ENCODE peak calls at places on chromosomes 3 and 15, in six cellular contexts. V is PC-3, W is HCT116, Y is neural progenitor cell, T is MM.1S, Z is SK-N-SH. M is an unnamed sample.

GRCh38 chr15:88509321-88509720 is 37.2 kb downstream of the DET1 start:
- DNase-seq in V (no peak), W (no peak), Y (no peak), T (peak; percentile 73), Z (no peak), M (no peak)

GRCh38 chr3:99875925-99876781 is 58.5 kb downstream of the CMSS1 start:
- DNase-seq in V (no peak), W (no peak), Y (peak; percentile 97), T (peak; percentile 19), Z (peak; percentile 88), M (peak; percentile 93)

GRCh38 chr3:135627057-135627456 is 338.5 kb upstream of the PPP2R3A start:
- DNase-seq in V (no peak), W (no peak), Y (no peak), T (no peak), Z (no peak), M (no peak)

GRCh38 chr3:8420613-8421012 is 81.0 kb upstream of the LMCD1 start:
- DNase-seq in V (no peak), W (no peak), Y (no peak), T (no peak), Z (no peak), M (peak; percentile 38)

GRCh38 chr3:9727041-9727595 is 4.4 kb upstream of the BRPF1 start:
- DNase-seq in V (no peak), W (peak; percentile 48), Y (peak; percentile 69), T (peak; percentile 61), Z (peak; percentile 51), M (peak; percentile 30)

GRCh38 chr3:17412950-17413530 is 329.4 kb downstream of the TBC1D5 start:
- DNase-seq in V (peak; percentile 82), W (peak; percentile 56), Y (peak; percentile 82), T (peak; percentile 76), Z (peak; percentile 20), M (peak; percentile 73)

GRCh38 chr3:116276637-116277036 is 168.7 kb downstream of the LSAMP start:
- DNase-seq in V (no peak), W (no peak), Y (peak; percentile 18), T (no peak), Z (no peak), M (no peak)

GRCh38 chr3:193863657-193864323 is 270.8 kb downstream of the OPA1 start:
- DNase-seq in V (no peak), W (no peak), Y (no peak), T (no peak), Z (no peak), M (no peak)

GRCh38 chr15:67784856-67785430 is 40.4 kb upstream of the SKOR1 start:
- DNase-seq in V (no peak), W (no peak), Y (no peak), T (peak; percentile 38), Z (no peak), M (no peak)

GRCh38 chr3:116051586-116051985 is 393.7 kb downstream of the LSAMP start:
- DNase-seq in V (no peak), W (no peak), Y (no peak), T (no peak), Z (no peak), M (no peak)

GRCh38 chr3:196422976-196423781 is 9.0 kb downstream of the UBXN7 start:
- DNase-seq in V (no peak), W (no peak), Y (no peak), T (peak; percentile 15), Z (peak; percentile 73), M (no peak)

GRCh38 chr15:40097968-40098476 is 10.7 kb downstream of the BMF start:
- DNase-seq in V (no peak), W (no peak), Y (no peak), T (peak; percentile 77), Z (no peak), M (peak; percentile 68)

GRCh38 chr3:145188079-145188785 is 972.8 kb downstream of the PLOD2 start:
- DNase-seq in V (no peak), W (no peak), Y (peak; percentile 3), T (no peak), Z (no peak), M (no peak)

GRCh38 chr15:98706387-98706786 is 58.0 kb downstream of the IGF1R start:
- DNase-seq in V (no peak), W (no peak), Y (no peak), T (no peak), Z (no peak), M (no peak)

GRCh38 chr3:42590989-42591756 is 513 bp downstream of the SS18L2 start:
- DNase-seq in V (no peak), W (no peak), Y (peak; percentile 79), T (peak; percentile 11), Z (no peak), M (peak; percentile 51)

GRCh38 chr15:71114887-71115566 is at the start of gene THSD4:
- DNase-seq in V (peak; percentile 89), W (no peak), Y (peak; percentile 93), T (peak; percentile 80), Z (peak; percentile 96), M (peak; percentile 91)

GRCh38 chr3:192444096-192444790 is 283.1 kb downstream of the FGF12 start:
- DNase-seq in V (peak; percentile 80), W (peak; percentile 36), Y (peak; percentile 76), T (peak; percentile 75), Z (peak; percentile 53), M (peak; percentile 69)

GRCh38 chr15:94232107-94232506 is 746 bp downstream of the MCTP2 start:
- DNase-seq in V (no peak), W (no peak), Y (peak; percentile 12), T (no peak), Z (no peak), M (no peak)

GRCh38 chr3:53178246-53178645 is 17.2 kb downstream of the PRKCD start:
- DNase-seq in V (no peak), W (no peak), Y (no peak), T (no peak), Z (no peak), M (no peak)

GRCh38 chr15:75028991-75029377 is 5.6 kb downstream of the PPCDC start:
- DNase-seq in V (no peak), W (no peak), Y (no peak), T (no peak), Z (no peak), M (no peak)

GRCh38 chr15:76197703-76198455 is 113.4 kb downstream of the ETFA start:
- DNase-seq in V (peak; percentile 66), W (peak; percentile 51), Y (no peak), T (no peak), Z (no peak), M (peak; percentile 64)
- H3K4me1 ChIP-seq in V (peaks cover 26% of the 10 kb centered on the region), W (peaks cover 59% of the 10 kb centered on the region), Y (peaks cover 12% of the 10 kb centered on the region), T (no peaks in the 10 kb centered on the region), Z (peaks cover 38% of the 10 kb centered on the region), M (peaks cover 35% of the 10 kb centered on the region)

DNA sequence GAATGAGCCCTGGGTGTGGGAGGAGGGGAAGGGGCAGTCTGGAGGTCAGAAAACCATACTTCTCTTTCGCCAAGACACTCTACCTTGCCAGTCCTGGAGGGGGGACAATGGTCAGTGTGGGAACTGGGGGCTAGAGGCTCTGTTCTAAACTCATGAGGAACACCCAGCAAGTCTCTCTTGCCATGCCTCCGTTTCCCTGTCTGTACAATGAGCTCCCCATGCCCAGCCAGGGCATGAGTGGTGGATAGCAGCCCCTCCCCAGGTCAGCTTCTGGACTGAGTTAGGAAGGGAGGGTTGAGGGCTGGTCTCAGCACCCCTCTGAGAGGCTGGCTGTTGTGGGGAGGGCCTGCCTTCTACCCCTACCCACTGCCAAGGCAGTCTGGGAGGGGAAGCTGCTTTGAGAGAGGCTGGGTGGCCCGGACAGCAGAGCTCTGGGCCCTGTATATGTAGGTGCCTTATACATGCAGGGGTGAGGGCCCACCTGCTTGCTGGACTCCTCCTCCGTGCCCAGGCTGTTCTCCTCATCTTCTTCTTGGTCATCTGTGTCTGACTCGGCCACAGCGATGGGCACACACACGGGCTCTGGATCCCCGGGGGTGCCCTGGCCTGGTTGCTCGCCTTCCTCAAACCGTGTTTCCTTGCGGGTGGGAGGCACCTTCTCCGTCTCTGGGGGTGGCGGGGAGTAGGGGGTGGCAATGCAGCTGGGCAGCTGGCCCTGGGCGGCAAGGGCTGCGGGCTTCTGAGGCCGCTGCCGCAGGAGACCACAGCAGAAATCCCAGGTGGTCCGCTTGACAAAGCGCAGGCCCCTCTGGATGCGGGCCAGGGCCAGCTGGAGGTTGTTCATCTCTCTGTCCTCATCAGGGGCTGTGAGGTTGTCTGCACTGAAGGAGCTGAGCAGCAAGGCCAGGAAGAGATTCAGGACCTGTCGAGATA is 68.8 kb downstream of the SCN5A start:
- DNase-seq in V (no peak), W (no peak), Y (no peak), T (no peak), Z (peak; percentile 84), M (no peak)
- TF ChIP-seq EZH2phosphoT487 in V (no peak), W (no peak), Y (no peak), T (no peak), Z (no peak), M (no peak)

DNA sequence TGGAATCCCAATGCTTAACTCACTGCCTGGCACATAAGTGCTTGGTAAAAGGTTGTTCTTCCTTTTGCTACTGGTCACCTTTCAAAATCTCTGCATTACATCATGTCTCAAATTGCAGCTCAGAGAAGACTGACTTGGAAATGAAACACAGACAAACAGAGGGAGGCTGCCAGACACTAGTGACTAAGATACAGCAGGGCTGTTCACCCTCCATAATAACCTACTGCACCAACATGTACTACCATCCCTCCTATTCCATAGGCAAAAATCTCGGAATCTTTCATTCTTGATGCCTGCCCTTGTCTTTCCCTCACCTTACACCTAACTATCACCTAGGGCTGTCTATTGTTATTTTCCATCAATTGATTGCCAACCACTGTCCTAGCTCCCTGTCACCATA is 502.3 kb upstream of the ADAMTS9 start:
- DNase-seq in V (no peak), W (no peak), Y (no peak), T (no peak), Z (no peak), M (peak; percentile 8)
- H3K9ac ChIP-seq in V (no peak overlapping the region), W (no peak overlapping the region), Y (no peak overlapping the region), T (no peak overlapping the region), Z (no peak overlapping the region), M (no peak overlapping the region)

GRCh38 chr15:36175781-36176211 is 403.6 kb upstream of the CDIN1 start:
- DNase-seq in V (no peak), W (no peak), Y (no peak), T (no peak), Z (peak; percentile 4), M (no peak)
- H3K4me1 ChIP-seq in V (peaks cover 26% of the 10 kb centered on the region), W (no peaks in the 10 kb centered on the region), Y (peaks cover 7% of the 10 kb centered on the region), T (no peaks in the 10 kb centered on the region), Z (peaks cover 8% of the 10 kb centered on the region), M (peaks cover 3% of the 10 kb centered on the region)

DNA sequence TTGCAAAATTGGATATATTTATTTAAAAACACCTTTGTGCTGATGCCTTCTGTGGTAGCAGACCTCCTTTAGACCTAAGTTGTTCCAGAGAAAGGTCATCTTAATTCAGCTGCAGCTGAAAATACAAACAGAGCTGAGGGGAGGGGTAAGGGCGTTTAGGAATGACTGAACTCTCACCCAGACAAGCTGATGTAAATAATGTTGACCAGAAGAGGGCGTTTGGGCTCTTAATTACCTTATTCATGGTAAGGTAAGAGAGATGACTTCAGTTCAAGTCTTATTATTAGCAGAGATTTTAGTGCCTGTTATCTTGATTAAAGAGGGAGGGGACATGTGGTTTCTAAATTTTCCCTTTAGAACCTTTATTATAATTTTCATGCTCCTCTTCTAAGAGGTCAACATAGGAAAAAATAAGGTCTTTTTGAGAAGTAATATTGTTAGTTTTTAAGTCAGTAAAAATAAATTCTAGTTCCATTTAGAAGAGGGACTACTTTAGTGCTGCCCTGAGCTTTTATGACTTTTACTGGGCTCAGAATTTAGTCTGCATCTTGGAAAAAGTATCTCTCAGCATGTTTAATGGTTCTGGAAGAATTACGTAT is 46.3 kb downstream of the GPR171 start:
- DNase-seq in V (peak; percentile 88), W (peak; percentile 71), Y (peak; percentile 85), T (peak; percentile 81), Z (peak; percentile 53), M (peak; percentile 67)
- TF ChIP-seq EZH2phosphoT487 in V (no peak), W (no peak), Y (no peak), T (no peak), Z (no peak), M (no peak)

GRCh38 chr15:38069506-38069905 is 135.1 kb downstream of the TMCO5A start:
- DNase-seq in V (peak; percentile 92), W (no peak), Y (peak; percentile 7), T (no peak), Z (peak; percentile 16), M (peak; percentile 97)
- H3K9ac ChIP-seq in V (peak overlapping the region; percentile 66), W (no peak overlapping the region), Y (no peak overlapping the region), T (peak overlapping the region; percentile 37), Z (peak overlapping the region; percentile 63), M (peak overlapping the region; percentile 89)

M was measured in GM23248.